ENCODE peak calls at places on chromosome 15, in seven cellular contexts. Q is vagina, G is uterus, K is tibial nerve, N is upper lobe of left lung, R is adrenal gland, E is A549. W is an unnamed sample.

GRCh38 chr15:38912067-38912466 is 347.5 kb upstream of the RASGRP1 start:
- DNase-seq in E (no peak), K (no peak), G (no peak), N (no peak), Q (no peak), R (no peak), W (no peak)

GRCh38 chr15:101320501-101321052 is 25.5 kb upstream of the SNRPA1 start:
- DNase-seq in Q (no peak), G (no peak), R (peak), N (peak), K (no peak), E (no peak), W (no peak)

GRCh38 chr15:44328135-44328534 is 39.6 kb downstream of the GOLM2 start:
- DNase-seq in K (no peak), E (no peak), G (no peak), Q (no peak), R (no peak), N (no peak), W (no peak)

GRCh38 chr15:33125883-33126535 is 68.5 kb downstream of the FMN1 start:
- DNase-seq in R (no peak), G (no peak), K (no peak), E (no peak), Q (no peak), N (no peak), W (no peak)

GRCh38 chr15:97680606-97681220 is 279.8 kb upstream of the ARRDC4 start:
- DNase-seq in K (no peak), N (no peak), Q (no peak), G (no peak), R (no peak), E (no peak), W (no peak)

GRCh38 chr15:59349715-59350420 is 22.8 kb downstream of the MYO1E start:
- DNase-seq in E (peak), R (peak), Q (no peak), N (peak), G (peak), K (no peak), W (peak)

GRCh38 chr15:65832549-65833364 is 36.5 kb upstream of the RAB11A start:
- DNase-seq in R (peak), K (peak), G (peak), Q (peak), N (peak), E (peak), W (peak)

GRCh38 chr15:51842852-51843737 is 13.6 kb downstream of the TMOD3 start:
- DNase-seq in R (no peak), E (peak), N (no peak), Q (no peak), K (no peak), G (no peak), W (no peak)

GRCh38 chr15:69299451-69300128 is 878 bp downstream of the PAQR5 start:
- DNase-seq in G (no peak), N (no peak), Q (no peak), E (no peak), R (no peak), K (no peak), W (no peak)

GRCh38 chr15:62296756-62297507 is 131.8 kb upstream of the C2CD4B start:
- DNase-seq in K (no peak), G (no peak), N (no peak), E (no peak), Q (no peak), R (no peak), W (no peak)

GRCh38 chr15:42940527-42940926 is 19.9 kb upstream of the TTBK2 start:
- DNase-seq in Q (no peak), N (no peak), K (no peak), G (no peak), R (no peak), E (no peak), W (no peak)

DNA sequence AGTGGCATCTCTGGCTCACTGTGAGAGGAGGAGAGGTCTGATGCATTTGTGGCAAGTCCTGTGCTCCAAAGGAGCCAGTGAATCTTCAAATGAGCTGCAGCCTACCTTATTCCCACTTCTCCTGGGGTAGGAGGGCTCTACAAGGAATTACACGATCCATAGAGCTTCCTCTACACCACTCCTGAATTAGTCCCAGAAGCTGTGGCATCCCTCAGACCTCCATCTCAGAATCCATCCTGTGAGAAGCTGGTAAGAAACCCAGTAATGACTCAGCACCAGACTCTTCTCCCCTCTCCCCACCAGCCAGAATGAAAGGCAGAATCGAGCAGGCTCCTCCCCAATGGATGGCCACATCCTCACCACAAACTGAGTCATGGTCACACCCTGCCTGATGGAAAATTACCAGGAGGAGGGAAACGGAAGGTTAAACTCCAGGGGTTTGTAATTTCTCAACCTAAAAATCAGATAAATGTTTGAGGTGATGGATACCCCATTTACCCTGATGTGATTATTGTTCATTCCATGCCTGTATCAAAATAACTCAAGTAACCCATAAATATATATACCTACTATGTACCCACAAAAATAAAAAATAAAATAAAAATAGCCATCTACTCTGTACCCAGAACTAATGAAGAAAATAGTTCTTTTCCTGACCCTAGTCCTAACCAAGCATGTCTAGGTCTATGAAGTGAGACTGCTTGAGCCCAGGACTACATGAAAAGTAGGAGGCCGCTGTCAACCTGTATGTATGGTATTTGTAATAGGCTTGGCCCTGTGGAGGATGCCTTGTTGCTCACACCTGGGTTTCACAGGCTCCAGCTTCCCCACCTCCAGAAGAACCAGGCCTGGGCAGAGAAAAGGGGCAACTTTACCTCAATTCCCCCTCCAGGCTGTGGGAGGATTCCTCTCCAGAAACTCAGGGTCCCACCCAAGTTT is 6.6 kb upstream of the PKM start:
- DNase-seq in G (peak), E (peak), K (peak), Q (peak), R (peak), N (peak), W (peak)
- TF ChIP-seq POLR2A in G (no peak), E (peak), K (no peak), Q (no peak), R (peak), N (no peak), W (no peak)

GRCh38 chr15:64705006-64705405 is 70.4 kb downstream of the RBPMS2 start:
- DNase-seq in K (no peak), R (no peak), E (no peak), G (no peak), Q (no peak), N (no peak), W (no peak)

GRCh38 chr15:64701482-64701881 is 73.9 kb downstream of the RBPMS2 start:
- DNase-seq in K (no peak), N (no peak), G (no peak), E (no peak), Q (no peak), R (no peak), W (no peak)

GRCh38 chr15:64701051-64701450 is 74.3 kb downstream of the RBPMS2 start:
- DNase-seq in Q (no peak), K (no peak), G (no peak), N (no peak), R (no peak), E (no peak), W (no peak)

GRCh38 chr15:64703632-64703959 is 71.8 kb downstream of the RBPMS2 start:
- DNase-seq in E (no peak), K (no peak), N (no peak), Q (no peak), G (no peak), R (peak), W (no peak)

GRCh38 chr15:64702816-64703631 is 72.4 kb downstream of the RBPMS2 start:
- DNase-seq in E (peak), R (peak), G (peak), K (peak), Q (no peak), N (peak), W (peak)
- TF ChIP-seq POLR2A in E (peak), R (peak), G (peak), K (peak), Q (no peak), N (peak), W (no peak)

DNA sequence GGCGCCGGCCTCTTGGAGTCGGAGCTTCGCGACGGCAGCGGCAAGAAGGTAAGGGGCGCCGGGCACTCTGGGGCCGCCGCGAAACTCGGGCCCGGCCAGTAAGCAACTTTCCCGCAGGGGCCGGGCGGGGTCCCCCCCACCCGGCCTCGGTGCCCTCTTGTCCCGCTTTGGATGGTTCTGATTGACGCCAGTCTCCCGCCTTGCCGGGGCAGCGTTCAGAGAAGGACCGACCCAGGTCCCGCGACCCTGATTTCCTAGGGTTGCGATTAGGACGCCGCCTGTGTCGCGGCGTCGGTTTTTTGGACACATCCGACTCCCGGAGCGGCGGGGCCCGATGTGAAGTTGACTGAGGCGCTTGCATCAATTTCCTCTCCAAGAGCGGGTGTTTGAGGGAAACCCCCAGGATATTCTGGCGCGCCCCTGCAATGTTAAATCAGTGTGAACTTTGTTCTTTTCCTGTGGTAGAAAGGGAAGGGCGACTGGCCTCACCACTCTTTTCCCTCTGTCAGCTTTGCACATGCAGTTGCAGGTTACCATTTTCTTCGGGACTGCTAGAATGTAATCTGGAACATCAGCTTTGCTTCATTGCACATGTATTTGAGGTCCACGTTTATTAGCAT is 755 bp downstream of the PDE8A start:
- DNase-seq in Q (no peak), R (peak), E (peak), K (no peak), G (peak), N (peak), W (peak)
- TF ChIP-seq POLR2A in Q (no peak), R (no peak), E (no peak), K (no peak), G (no peak), N (no peak), W (no peak)

DNA sequence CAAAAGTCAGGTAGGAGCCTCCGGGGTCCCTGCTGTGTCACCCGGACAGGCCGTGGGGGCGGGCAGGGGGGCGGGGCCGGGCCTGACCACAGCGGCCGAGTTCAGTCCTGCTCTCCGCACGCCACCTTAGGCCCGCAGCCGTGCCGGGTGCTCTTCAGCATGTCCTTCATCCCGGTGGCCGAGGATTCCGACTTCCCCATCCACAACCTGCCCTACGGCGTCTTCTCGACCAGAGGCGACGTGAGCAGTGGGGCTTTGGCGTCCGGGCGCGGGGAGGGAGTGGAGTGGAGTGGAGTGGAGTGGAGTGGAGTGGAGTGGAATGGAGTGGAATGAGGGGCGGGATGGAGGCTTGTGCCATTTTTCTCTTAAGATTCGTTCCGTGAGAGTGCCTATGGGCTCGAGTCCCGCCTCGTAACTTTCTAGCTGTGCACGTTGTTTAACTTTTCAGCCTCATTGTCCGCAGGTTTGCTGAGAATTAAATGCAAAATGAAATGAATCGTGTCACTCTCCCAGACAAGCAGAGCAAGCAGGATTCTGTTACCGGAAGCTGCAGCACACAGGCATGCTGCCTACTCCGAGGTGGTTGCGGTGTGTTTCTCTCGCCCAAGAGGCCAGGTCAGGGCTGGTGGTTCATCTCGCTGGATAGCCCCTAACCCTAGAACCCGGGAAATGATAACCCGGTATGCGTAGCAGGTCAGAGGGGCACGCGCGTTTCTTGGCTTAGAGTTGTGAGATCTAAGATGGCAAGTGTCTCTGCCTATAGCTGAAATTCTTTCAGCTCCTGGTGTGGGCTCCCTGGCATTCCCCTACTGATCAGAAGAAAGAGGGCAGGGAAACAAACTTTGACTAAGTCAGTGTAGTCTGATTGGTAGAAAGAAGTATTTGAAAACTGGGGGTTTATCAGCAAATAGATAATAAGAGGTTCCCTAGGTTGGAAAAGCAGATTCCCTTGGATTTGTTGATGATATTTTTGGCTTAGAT is at the start of gene FAH:
- DNase-seq in G (no peak), E (no peak), R (peak), K (no peak), Q (no peak), N (peak), W (no peak)
- TF ChIP-seq POLR2A in G (peak), E (peak), R (peak), K (no peak), Q (no peak), N (no peak), W (no peak)

GRCh38 chr15:40438712-40439111 is 2.0 kb upstream of the BAHD1 start:
- DNase-seq in N (no peak), E (no peak), R (peak), G (no peak), Q (no peak), K (no peak), W (no peak)

GRCh38 chr15:40441012-40441735 is 421 bp downstream of the BAHD1 start:
- DNase-seq in K (peak), N (no peak), Q (no peak), G (no peak), R (no peak), E (no peak), W (no peak)

GRCh38 chr15:40439461-40440299 is 1.1 kb upstream of the BAHD1 start:
- DNase-seq in Q (no peak), K (no peak), N (peak), E (peak), R (peak), G (peak), W (no peak)

GRCh38 chr15:40441736-40442531 is 1.2 kb downstream of the BAHD1 start:
- DNase-seq in N (no peak), R (no peak), Q (no peak), G (no peak), E (no peak), K (no peak), W (no peak)

DNA sequence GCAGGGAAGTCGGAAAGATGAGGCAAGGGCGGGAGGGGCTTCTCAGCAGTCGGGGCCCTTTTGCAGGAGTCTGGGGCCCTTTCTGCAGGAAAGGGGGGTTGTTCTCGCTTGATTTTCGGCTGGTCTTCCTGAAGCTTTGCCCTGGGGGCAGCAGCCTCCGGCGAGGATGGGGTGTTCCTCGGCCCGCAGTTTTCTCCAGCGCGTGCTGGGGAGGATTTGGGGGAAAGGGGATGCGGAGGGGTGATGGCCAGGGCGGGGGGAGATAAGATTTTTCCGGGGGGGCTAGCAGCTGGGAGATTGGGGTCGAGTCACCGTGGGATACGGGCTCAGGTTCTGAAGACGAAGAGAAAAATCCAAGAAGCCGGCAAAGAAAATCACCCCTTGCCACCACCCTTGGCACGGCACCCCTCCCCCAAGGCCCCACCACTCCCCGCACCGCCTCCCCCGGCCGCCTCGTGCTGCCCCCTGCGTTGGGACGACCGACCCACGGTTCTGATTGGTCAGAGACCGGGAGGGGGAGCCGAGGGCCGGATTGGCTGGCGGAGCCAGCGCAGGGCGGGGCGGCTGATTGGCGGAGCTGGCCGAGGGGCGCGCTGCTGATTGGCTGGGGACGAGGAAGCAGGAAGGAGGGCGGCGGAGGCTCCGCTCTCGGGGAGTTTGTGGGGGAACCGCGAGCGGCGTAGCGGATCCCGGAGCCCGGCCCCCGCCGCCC is at the start of gene BAHD1:
- DNase-seq in E (peak), K (peak), Q (peak), R (peak), G (peak), N (peak), W (peak)
- TF ChIP-seq POLR2A in E (no peak), K (peak), Q (no peak), R (no peak), G (no peak), N (no peak), W (no peak)

DNA sequence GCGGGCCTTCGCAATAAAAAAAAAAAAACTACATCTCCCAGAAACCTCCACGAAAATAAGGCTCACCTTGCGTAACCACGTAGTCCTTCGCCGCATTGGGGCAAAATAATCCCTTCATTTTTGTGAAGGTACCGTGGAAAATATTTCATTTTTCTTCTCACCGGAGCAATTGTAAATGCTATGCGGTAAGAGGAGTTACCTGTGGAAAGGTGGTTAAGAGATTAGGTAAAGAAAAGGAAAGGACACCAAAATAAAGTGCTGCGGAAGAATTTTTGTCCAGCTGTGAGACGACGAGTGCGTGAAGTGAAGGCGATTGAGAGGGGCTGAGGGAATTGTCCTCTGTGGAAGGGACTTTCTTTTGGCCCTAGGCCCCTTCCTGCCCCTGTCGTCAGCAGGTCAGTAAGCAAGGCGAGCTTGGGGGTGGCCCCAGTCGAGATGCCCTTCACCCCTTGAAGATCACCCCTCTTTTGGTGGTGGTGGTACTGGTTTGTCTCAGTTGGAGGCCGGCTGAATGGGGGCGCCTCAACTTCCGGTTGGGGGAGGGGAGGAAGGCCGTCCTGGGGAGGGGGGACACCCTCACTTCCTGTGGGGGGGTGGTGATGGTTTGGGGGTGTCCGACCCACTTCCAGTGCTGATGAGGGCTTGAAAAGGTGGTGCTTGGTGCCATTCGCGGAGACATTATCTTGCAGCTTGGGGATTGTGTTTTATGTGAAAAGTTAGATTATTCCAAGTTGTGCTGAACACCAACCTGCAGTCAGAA is at the start of gene HMG20A:
- DNase-seq in E (peak), K (no peak), G (peak), R (peak), Q (peak), N (peak), W (peak)
- TF ChIP-seq POLR2A in E (peak), K (no peak), G (peak), R (no peak), Q (no peak), N (peak), W (no peak)

GRCh38 chr15:31327674-31328424 is 1.2 kb downstream of the KLF13 start:
- DNase-seq in E (peak), N (peak), K (no peak), R (peak), Q (no peak), G (peak), W (no peak)
- TF ChIP-seq POLR2A in E (no peak), N (peak), K (peak), R (no peak), Q (no peak), G (peak), W (no peak)

W was measured in lower leg skin.